ENCODE peak calls at places on chromosomes 3 and 15, in four cellular contexts. Q is HCT116, F is MCF 10A, C is NCI-H187. I is an unnamed sample.

GRCh38 chr15:42456539-42456938 is 34.4 kb downstream of the ZNF106 start:
- DNase-seq in Q (no peak), C (no peak), F (no peak), I (no peak)

GRCh38 chr3:8482960-8483665 is 18.5 kb upstream of the LMCD1 start:
- DNase-seq in F (peak; percentile 80), C (no peak), Q (no peak), I (peak; percentile 98)

GRCh38 chr3:55370272-55370671 is 116.8 kb downstream of the WNT5A start:
- DNase-seq in F (no peak), Q (no peak), C (no peak), I (no peak)

GRCh38 chr3:51691021-51691420 is 15.8 kb upstream of the GRM2 start:
- DNase-seq in F (no peak), C (no peak), Q (no peak), I (no peak)

GRCh38 chr15:101479342-101479845 is 10.1 kb downstream of the PCSK6 start:
- DNase-seq in Q (no peak), C (no peak), F (no peak), I (no peak)

GRCh38 chr3:22734207-22734606 is 468.9 kb upstream of the UBE2E2 start:
- DNase-seq in C (peak; percentile 18), F (no peak), Q (no peak), I (no peak)

GRCh38 chr3:4778119-4778518 is 201.1 kb upstream of the BHLHE40 start:
- DNase-seq in C (no peak), F (peak; percentile 72), Q (no peak), I (no peak)

GRCh38 chr3:56754753-56755365 is 46.9 kb downstream of the ARHGEF3 start:
- DNase-seq in Q (no peak), F (no peak), C (no peak), I (peak; percentile 82)

GRCh38 chr3:192834428-192834827 is 83.2 kb downstream of the MB21D2 start:
- DNase-seq in Q (no peak), C (no peak), F (no peak), I (no peak)

GRCh38 chr3:50243552-50243895 is 7.5 kb downstream of the GNAI2 start:
- DNase-seq in Q (no peak), F (no peak), C (no peak), I (no peak)

GRCh38 chr3:127472506-127472905 is 118.0 kb downstream of the TPRA1 start:
- DNase-seq in F (no peak), C (no peak), Q (no peak), I (no peak)

GRCh38 chr3:16064660-16065414 is 109.6 kb upstream of the GALNT15 start:
- DNase-seq in C (no peak), Q (no peak), F (peak; percentile 76), I (peak; percentile 77)

GRCh38 chr3:122793568-122794416 is at the start of gene HSPBAP1:
- DNase-seq in C (no peak), Q (peak; percentile 87), F (peak; percentile 97), I (peak; percentile 96)

GRCh38 chr3:136657526-136657925 is 94.7 kb downstream of the STAG1 start:
- DNase-seq in Q (no peak), F (peak; percentile 24), C (no peak), I (no peak)

GRCh38 chr3:58009749-58010535 is 1.7 kb downstream of the FLNB start:
- DNase-seq in Q (no peak), F (peak; percentile 58), C (no peak), I (no peak)

GRCh38 chr15:52440414-52440813 is 88.3 kb downstream of the MYO5A start:
- DNase-seq in Q (peak; percentile 45), C (no peak), F (peak; percentile 71), I (no peak)

GRCh38 chr3:48013288-48013980 is 2.8 kb downstream of the MAP4 start:
- DNase-seq in Q (peak; percentile 38), C (no peak), F (peak; percentile 61), I (no peak)

GRCh38 chr3:123520656-123521055 is 64.2 kb downstream of the HACD2 start:
- DNase-seq in F (no peak), C (no peak), Q (no peak), I (no peak)

GRCh38 chr3:112126501-112126900 is 6.5 kb downstream of the GCSAM start:
- DNase-seq in F (no peak), Q (no peak), C (no peak), I (no peak)

GRCh38 chr3:171457263-171458055 is 2.7 kb downstream of the TNIK start:
- DNase-seq in C (no peak), F (no peak), Q (no peak), I (no peak)

GRCh38 chr3:182412066-182412465 is 381.2 kb upstream of the ATP11B start:
- DNase-seq in C (no peak), F (no peak), Q (no peak), I (no peak)

GRCh38 chr3:170589113-170589512 is 3.2 kb upstream of the SLC7A14 start:
- DNase-seq in C (no peak), Q (no peak), F (no peak), I (no peak)

GRCh38 chr3:99023590-99024192 is 122.2 kb upstream of the DCBLD2 start:
- DNase-seq in C (no peak), F (peak; percentile 55), Q (peak; percentile 22), I (peak; percentile 67)

GRCh38 chr3:122758877-122759670 is 34.6 kb downstream of the HSPBAP1 start:
- DNase-seq in C (no peak), F (no peak), Q (no peak), I (no peak)

GRCh38 chr3:150145659-150146058 is 175.0 kb upstream of the PFN2 start:
- DNase-seq in Q (no peak), F (no peak), C (no peak), I (no peak)

GRCh38 chr15:32859246-32859645 is 141.4 kb downstream of the GREM1 start:
- DNase-seq in Q (no peak), F (no peak), C (no peak), I (no peak)

GRCh38 chr15:78811124-78811824 is at the start of gene ADAMTS7:
- DNase-seq in Q (peak; percentile 46), C (no peak), F (peak; percentile 58), I (no peak)

GRCh38 chr3:50445919-50446318 is 57.5 kb downstream of the CACNA2D2 start:
- DNase-seq in Q (no peak), C (peak; percentile 36), F (no peak), I (no peak)

GRCh38 chr3:33717616-33717865 is 513 bp downstream of the CLASP2 start:
- DNase-seq in F (peak; percentile 64), C (peak; percentile 2), Q (peak; percentile 49), I (peak; percentile 78)

GRCh38 chr3:129482721-129483120 is 42.7 kb downstream of the IFT122 start:
- DNase-seq in Q (no peak), F (no peak), C (no peak), I (no peak)

GRCh38 chr3:9915252-9916141 is 1.4 kb upstream of the IL17RC start:
- DNase-seq in F (no peak), C (no peak), Q (no peak), I (no peak)

GRCh38 chr15:77980094-77980493 is 97.4 kb downstream of the TBC1D2B start:
- DNase-seq in F (no peak), C (no peak), Q (no peak), I (no peak)

GRCh38 chr3:66297917-66298316 is 77.1 kb downstream of the SLC25A26 start:
- DNase-seq in F (no peak), Q (no peak), C (no peak), I (peak; percentile 10)

GRCh38 chr3:45741742-45742141 is 52.5 kb downstream of the SACM1L start:
- DNase-seq in C (no peak), F (no peak), Q (no peak), I (no peak)

GRCh38 chr3:149662240-149662887 is 4.5 kb upstream of the WWTR1 start:
- DNase-seq in Q (no peak), C (no peak), F (no peak), I (no peak)

GRCh38 chr3:182702216-182702615 is 91.1 kb upstream of the ATP11B start:
- DNase-seq in Q (no peak), F (no peak), C (no peak), I (no peak)

GRCh38 chr3:105013657-105014056 is 353.1 kb upstream of the ALCAM start:
- DNase-seq in C (no peak), F (no peak), Q (no peak), I (no peak)